ENCODE peak calls at places on chromosomes 13 and 19, in six cellular contexts. One of them, this sample, is unnamed.
A peak's percentile ranks its signal among the peaks of the same experiment; 100 is the strongest.

GRCh38 chr13:110206170-110206569 is 100.8 kb downstream of the COL4A1 start:
- DNase-seq in IMR-90: no peak
- DNase-seq in neuronal stem cell: no peak
- DNase-seq in H1: no peak
- DNase-seq in mesenchymal stem cell: no peak
- DNase-seq in H9: no peak
- DNase-seq in this sample: no peak

GRCh38 chr19:36169084-36169760 is 17.0 kb upstream of the COX7A1 start:
- DNase-seq in IMR-90: no peak
- DNase-seq in neuronal stem cell: no peak
- DNase-seq in H1: no peak
- DNase-seq in mesenchymal stem cell: no peak
- DNase-seq in H9: no peak
- DNase-seq in this sample: no peak

GRCh38 chr19:54142166-54142780 is 4.7 kb downstream of the CNOT3 start:
- DNase-seq in IMR-90: peak; percentile 46
- DNase-seq in neuronal stem cell: no peak
- DNase-seq in H1: no peak
- DNase-seq in mesenchymal stem cell: no peak
- DNase-seq in H9: no peak
- DNase-seq in this sample: no peak

GRCh38 chr13:113820813-113821651 is 42.8 kb downstream of the GAS6 start:
- DNase-seq in IMR-90: peak; percentile 99
- DNase-seq in neuronal stem cell: no peak
- DNase-seq in H1: no peak
- DNase-seq in mesenchymal stem cell: peak; percentile 99
- DNase-seq in H9: no peak
- DNase-seq in this sample: peak; percentile 33

GRCh38 chr13:62168891-62169290 is 753.2 kb upstream of the PCDH20 start:
- DNase-seq in IMR-90: no peak
- DNase-seq in neuronal stem cell: no peak
- DNase-seq in H1: no peak
- DNase-seq in mesenchymal stem cell: no peak
- DNase-seq in H9: no peak
- DNase-seq in this sample: no peak

GRCh38 chr13:43058318-43058674 is 34.9 kb downstream of the DNAJC15 start:
- DNase-seq in IMR-90: peak; percentile 62
- DNase-seq in neuronal stem cell: no peak
- DNase-seq in H1: no peak
- DNase-seq in mesenchymal stem cell: peak; percentile 48
- DNase-seq in H9: peak; percentile 45
- DNase-seq in this sample: peak; percentile 83

GRCh38 chr13:77310579-77311279 is 16.2 kb downstream of the MYCBP2 start:
- DNase-seq in IMR-90: no peak
- DNase-seq in neuronal stem cell: no peak
- DNase-seq in H1: no peak
- DNase-seq in mesenchymal stem cell: no peak
- DNase-seq in H9: no peak
- DNase-seq in this sample: no peak

GRCh38 chr19:29587518-29587986 is 18.5 kb upstream of the POP4 start:
- DNase-seq in IMR-90: peak; percentile 38
- DNase-seq in neuronal stem cell: no peak
- DNase-seq in H1: no peak
- DNase-seq in mesenchymal stem cell: peak; percentile 11
- DNase-seq in H9: no peak
- DNase-seq in this sample: no peak

GRCh38 chr19:43784251-43784980 is 3.6 kb upstream of the KCNN4 start:
- DNase-seq in IMR-90: peak; percentile 85
- DNase-seq in neuronal stem cell: no peak
- DNase-seq in H1: no peak
- DNase-seq in mesenchymal stem cell: peak; percentile 88
- DNase-seq in H9: peak; percentile 50
- DNase-seq in this sample: peak; percentile 84

GRCh38 chr19:3295581-3295980 is 70.8 kb upstream of the NFIC start:
- DNase-seq in IMR-90: no peak
- DNase-seq in neuronal stem cell: no peak
- DNase-seq in H1: no peak
- DNase-seq in mesenchymal stem cell: no peak
- DNase-seq in H9: no peak
- DNase-seq in this sample: no peak

GRCh38 chr13:76948139-76948538 is at the start of gene ACOD1:
- DNase-seq in IMR-90: no peak
- DNase-seq in neuronal stem cell: no peak
- DNase-seq in H1: no peak
- DNase-seq in mesenchymal stem cell: no peak
- DNase-seq in H9: no peak
- DNase-seq in this sample: no peak

GRCh38 chr19:13717194-13717643 is 47.1 kb upstream of the MRI1 start:
- DNase-seq in IMR-90: peak; percentile 63
- DNase-seq in neuronal stem cell: no peak
- DNase-seq in H1: no peak
- DNase-seq in mesenchymal stem cell: no peak
- DNase-seq in H9: no peak
- DNase-seq in this sample: no peak

GRCh38 chr19:51364200-51365106 is 1.7 kb downstream of the ETFB start:
- DNase-seq in IMR-90: no peak
- DNase-seq in neuronal stem cell: no peak
- DNase-seq in H1: no peak
- DNase-seq in mesenchymal stem cell: peak; percentile 27
- DNase-seq in H9: no peak
- DNase-seq in this sample: no peak

GRCh38 chr13:66803013-66803739 is 427.0 kb downstream of the PCDH9 start:
- DNase-seq in IMR-90: no peak
- DNase-seq in neuronal stem cell: no peak
- DNase-seq in H1: no peak
- DNase-seq in mesenchymal stem cell: no peak
- DNase-seq in H9: no peak
- DNase-seq in this sample: no peak

GRCh38 chr13:112892759-112893569 is 76.0 kb upstream of the MCF2L start:
- DNase-seq in IMR-90: no peak
- DNase-seq in neuronal stem cell: peak; percentile 18
- DNase-seq in H1: peak; percentile 73
- DNase-seq in mesenchymal stem cell: no peak
- DNase-seq in H9: no peak
- DNase-seq in this sample: no peak

GRCh38 chr19:35522745-35523327 is 5.3 kb downstream of the SBSN start:
- DNase-seq in IMR-90: no peak
- DNase-seq in neuronal stem cell: no peak
- DNase-seq in H1: no peak
- DNase-seq in mesenchymal stem cell: no peak
- DNase-seq in H9: no peak
- DNase-seq in this sample: no peak

GRCh38 chr13:26946675-26947342 is 186.2 kb upstream of the GPR12 start:
- DNase-seq in IMR-90: peak; percentile 73
- DNase-seq in neuronal stem cell: peak; percentile 29
- DNase-seq in H1: no peak
- DNase-seq in mesenchymal stem cell: peak; percentile 77
- DNase-seq in H9: no peak
- DNase-seq in this sample: peak; percentile 70

GRCh38 chr19:47625650-47626049 is 16.7 kb downstream of the BICRA start:
- DNase-seq in IMR-90: no peak
- DNase-seq in neuronal stem cell: no peak
- DNase-seq in H1: no peak
- DNase-seq in mesenchymal stem cell: no peak
- DNase-seq in H9: no peak
- DNase-seq in this sample: no peak

GRCh38 chr19:4606921-4607678 is 32.2 kb upstream of the TNFAIP8L1 start:
- DNase-seq in IMR-90: no peak
- DNase-seq in neuronal stem cell: peak; percentile 75
- DNase-seq in H1: peak; percentile 74
- DNase-seq in mesenchymal stem cell: peak; percentile 24
- DNase-seq in H9: peak; percentile 74
- DNase-seq in this sample: no peak

GRCh38 chr19:33133438-33134031 is 1.6 kb downstream of the WDR88 start:
- DNase-seq in IMR-90: no peak
- DNase-seq in neuronal stem cell: no peak
- DNase-seq in H1: peak; percentile 53
- DNase-seq in mesenchymal stem cell: no peak
- DNase-seq in H9: peak; percentile 62
- DNase-seq in this sample: no peak

GRCh38 chr19:343941-344624 is 513 bp downstream of the MIER2 start:
- DNase-seq in IMR-90: no peak
- DNase-seq in neuronal stem cell: peak; percentile 39
- DNase-seq in H1: peak; percentile 59
- DNase-seq in mesenchymal stem cell: peak; percentile 54
- DNase-seq in H9: no peak
- DNase-seq in this sample: peak; percentile 6

GRCh38 chr13:27183561-27184147 is 12.0 kb upstream of the USP12 start:
- DNase-seq in IMR-90: peak; percentile 72
- DNase-seq in neuronal stem cell: no peak
- DNase-seq in H1: no peak
- DNase-seq in mesenchymal stem cell: peak; percentile 83
- DNase-seq in H9: no peak
- DNase-seq in this sample: peak; percentile 87

GRCh38 chr19:15154002-15154612 is 46.7 kb downstream of the NOTCH3 start:
- DNase-seq in IMR-90: peak; percentile 53
- DNase-seq in neuronal stem cell: no peak
- DNase-seq in H1: peak; percentile 84
- DNase-seq in mesenchymal stem cell: peak; percentile 78
- DNase-seq in H9: peak; percentile 79
- DNase-seq in this sample: peak; percentile 58

GRCh38 chr13:64029343-64030093 is 2613.9 kb upstream of the PCDH20 start:
- DNase-seq in IMR-90: no peak
- DNase-seq in neuronal stem cell: no peak
- DNase-seq in H1: no peak
- DNase-seq in mesenchymal stem cell: no peak
- DNase-seq in H9: no peak
- DNase-seq in this sample: no peak
- H3K4me2 ChIP-seq in IMR-90: no peak overlapping the region
- H3K4me2 ChIP-seq in neuronal stem cell: no peak overlapping the region
- H3K4me2 ChIP-seq in H1: no peak overlapping the region
- H3K4me2 ChIP-seq in mesenchymal stem cell: no peak overlapping the region
- H3K4me2 ChIP-seq in H9: no peak overlapping the region
- H3K4me2 ChIP-seq in this sample: no peak overlapping the region

GRCh38 chr19:9178901-9179300 is at the start of gene OR7D2:
- DNase-seq in IMR-90: peak; percentile 10
- DNase-seq in neuronal stem cell: no peak
- DNase-seq in H1: no peak
- DNase-seq in mesenchymal stem cell: no peak
- DNase-seq in H9: no peak
- DNase-seq in this sample: peak; percentile 62
- H3K14ac ChIP-seq in IMR-90: no peak within 1 kb of the TSS
- H3K14ac ChIP-seq in neuronal stem cell: no peak within 1 kb of the TSS
- H3K14ac ChIP-seq in H1: no peak within 1 kb of the TSS
- H3K14ac ChIP-seq in mesenchymal stem cell: no peak within 1 kb of the TSS
- H3K14ac ChIP-seq in H9: no peak within 1 kb of the TSS
- H3K14ac ChIP-seq in this sample: no peak within 1 kb of the TSS

DNA sequence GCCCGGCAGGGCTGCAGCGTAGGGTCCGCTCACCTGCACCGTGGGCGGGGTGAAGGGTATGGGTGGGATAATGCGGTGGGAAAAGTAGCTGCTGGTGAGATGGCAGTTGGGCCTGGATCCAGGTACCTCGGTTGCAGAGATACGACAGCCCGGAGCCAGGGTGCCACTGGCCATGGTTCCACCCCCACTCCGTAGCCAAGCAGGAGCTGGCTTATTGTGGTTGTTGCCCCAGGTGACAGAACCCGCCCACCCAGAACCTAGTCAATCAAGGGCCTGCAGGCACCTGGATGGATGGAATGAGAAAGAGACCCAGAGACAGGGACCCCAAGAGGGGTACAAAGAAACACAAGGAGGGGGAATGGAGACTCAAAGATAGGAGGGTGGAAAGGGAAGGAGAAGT is 3.5 kb upstream of the LHB start:
- DNase-seq in IMR-90: no peak
- DNase-seq in neuronal stem cell: no peak
- DNase-seq in H1: peak; percentile 60
- DNase-seq in mesenchymal stem cell: no peak
- DNase-seq in H9: peak; percentile 77
- DNase-seq in this sample: no peak
- H3K9ac ChIP-seq in IMR-90: no peak overlapping the region
- H3K9ac ChIP-seq in neuronal stem cell: no peak overlapping the region
- H3K9ac ChIP-seq in H1: no peak overlapping the region
- H3K9ac ChIP-seq in mesenchymal stem cell: no peak overlapping the region
- H3K9ac ChIP-seq in H9: no peak overlapping the region
- H3K9ac ChIP-seq in this sample: no peak overlapping the region

GRCh38 chr13:98656223-98656622 is 79.3 kb upstream of the STK24 start:
- DNase-seq in IMR-90: no peak
- DNase-seq in neuronal stem cell: no peak
- DNase-seq in H1: no peak
- DNase-seq in mesenchymal stem cell: no peak
- DNase-seq in H9: no peak
- DNase-seq in this sample: no peak

GRCh38 chr13:98653471-98653985 is 76.6 kb upstream of the STK24 start:
- DNase-seq in IMR-90: peak; percentile 71
- DNase-seq in neuronal stem cell: peak; percentile 68
- DNase-seq in H1: peak; percentile 90
- DNase-seq in mesenchymal stem cell: peak; percentile 77
- DNase-seq in H9: peak; percentile 91
- DNase-seq in this sample: peak; percentile 82

GRCh38 chr13:98652721-98653470 is 76.0 kb upstream of the STK24 start:
- DNase-seq in IMR-90: no peak
- DNase-seq in neuronal stem cell: no peak
- DNase-seq in H1: no peak
- DNase-seq in mesenchymal stem cell: no peak
- DNase-seq in H9: no peak
- DNase-seq in this sample: no peak

GRCh38 chr13:98657506-98658085 is 80.7 kb upstream of the STK24 start:
- DNase-seq in IMR-90: no peak
- DNase-seq in neuronal stem cell: no peak
- DNase-seq in H1: no peak
- DNase-seq in mesenchymal stem cell: no peak
- DNase-seq in H9: no peak
- DNase-seq in this sample: peak; percentile 82

GRCh38 chr13:98658131-98658530 is 81.2 kb upstream of the STK24 start:
- DNase-seq in IMR-90: no peak
- DNase-seq in neuronal stem cell: no peak
- DNase-seq in H1: no peak
- DNase-seq in mesenchymal stem cell: no peak
- DNase-seq in H9: no peak
- DNase-seq in this sample: peak; percentile 84
- H3K4me2 ChIP-seq in IMR-90: no peak overlapping the region
- H3K4me2 ChIP-seq in neuronal stem cell: no peak overlapping the region
- H3K4me2 ChIP-seq in H1: no peak overlapping the region
- H3K4me2 ChIP-seq in mesenchymal stem cell: no peak overlapping the region
- H3K4me2 ChIP-seq in H9: no peak overlapping the region
- H3K4me2 ChIP-seq in this sample: no peak overlapping the region

GRCh38 chr19:56087647-56088346 is 33.3 kb downstream of the ZNF787 start:
- DNase-seq in IMR-90: no peak
- DNase-seq in neuronal stem cell: no peak
- DNase-seq in H1: no peak
- DNase-seq in mesenchymal stem cell: no peak
- DNase-seq in H9: no peak
- DNase-seq in this sample: no peak
- H3K14ac ChIP-seq in IMR-90: no peak overlapping the region
- H3K14ac ChIP-seq in neuronal stem cell: no peak overlapping the region
- H3K14ac ChIP-seq in H1: no peak overlapping the region
- H3K14ac ChIP-seq in mesenchymal stem cell: no peak overlapping the region
- H3K14ac ChIP-seq in H9: no peak overlapping the region
- H3K14ac ChIP-seq in this sample: no peak overlapping the region